ENCODE peak calls at places on chromosomes 5 and 9, in seven cellular contexts. One of them, this sample, is unnamed.

GRCh38 chr5:160260881-160261815 is 31.8 kb downstream of the FABP6 start:
- DNase-seq in kidney tubule cell: peak
- DNase-seq in astrocyte: peak
- DNase-seq in EL: peak
- DNase-seq in anterior cingulate cortex: no peak
- DNase-seq in IMR-90: peak
- DNase-seq in AML-193: no peak
- DNase-seq in this sample: no peak

GRCh38 chr9:81771606-81772005 is 82.3 kb upstream of the TLE1 start:
- DNase-seq in AML-193: no peak
- DNase-seq in IMR-90: peak
- DNase-seq in astrocyte: peak
- DNase-seq in kidney tubule cell: peak
- DNase-seq in EL: peak
- DNase-seq in anterior cingulate cortex: no peak
- DNase-seq in this sample: peak

GRCh38 chr9:120532475-120532874 is 47.5 kb downstream of the CDK5RAP2 start:
- DNase-seq in IMR-90: no peak
- DNase-seq in anterior cingulate cortex: no peak
- DNase-seq in EL: peak
- DNase-seq in AML-193: no peak
- DNase-seq in astrocyte: peak
- DNase-seq in kidney tubule cell: peak
- DNase-seq in this sample: peak

GRCh38 chr5:72210913-72211670 is 103.8 kb downstream of the MAP1B start:
- DNase-seq in astrocyte: peak
- DNase-seq in anterior cingulate cortex: peak
- DNase-seq in EL: peak
- DNase-seq in AML-193: no peak
- DNase-seq in kidney tubule cell: peak
- DNase-seq in IMR-90: peak
- DNase-seq in this sample: peak

GRCh38 chr5:67010684-67011409 is 185.8 kb downstream of the CD180 start:
- DNase-seq in IMR-90: peak
- DNase-seq in kidney tubule cell: peak
- DNase-seq in astrocyte: peak
- DNase-seq in anterior cingulate cortex: no peak
- DNase-seq in EL: peak
- DNase-seq in AML-193: no peak
- DNase-seq in this sample: no peak

GRCh38 chr5:124583469-124584350 is 162.7 kb downstream of the ZNF608 start:
- DNase-seq in astrocyte: peak
- DNase-seq in AML-193: no peak
- DNase-seq in kidney tubule cell: peak
- DNase-seq in anterior cingulate cortex: no peak
- DNase-seq in IMR-90: peak
- DNase-seq in EL: peak
- DNase-seq in this sample: peak

GRCh38 chr5:24222866-24223265 is 421.9 kb downstream of the CDH10 start:
- DNase-seq in astrocyte: peak
- DNase-seq in AML-193: no peak
- DNase-seq in anterior cingulate cortex: no peak
- DNase-seq in EL: no peak
- DNase-seq in IMR-90: peak
- DNase-seq in kidney tubule cell: no peak
- DNase-seq in this sample: no peak

GRCh38 chr5:101080485-101081240 is 177.6 kb upstream of the ST8SIA4 start:
- DNase-seq in IMR-90: no peak
- DNase-seq in AML-193: no peak
- DNase-seq in EL: no peak
- DNase-seq in kidney tubule cell: no peak
- DNase-seq in astrocyte: peak
- DNase-seq in anterior cingulate cortex: no peak
- DNase-seq in this sample: no peak

GRCh38 chr9:116499986-116500871 is 186.9 kb upstream of the TRIM32 start:
- DNase-seq in kidney tubule cell: peak
- DNase-seq in EL: peak
- DNase-seq in IMR-90: peak
- DNase-seq in AML-193: no peak
- DNase-seq in anterior cingulate cortex: no peak
- DNase-seq in astrocyte: peak
- DNase-seq in this sample: peak

GRCh38 chr5:56305551-56305950 is 72.4 kb upstream of the ANKRD55 start:
- DNase-seq in IMR-90: no peak
- DNase-seq in AML-193: no peak
- DNase-seq in EL: no peak
- DNase-seq in anterior cingulate cortex: no peak
- DNase-seq in astrocyte: no peak
- DNase-seq in kidney tubule cell: peak
- DNase-seq in this sample: no peak

GRCh38 chr9:5884191-5884590 is 6.5 kb upstream of the MLANA start:
- DNase-seq in astrocyte: no peak
- DNase-seq in AML-193: no peak
- DNase-seq in EL: no peak
- DNase-seq in IMR-90: no peak
- DNase-seq in kidney tubule cell: peak
- DNase-seq in anterior cingulate cortex: no peak
- DNase-seq in this sample: no peak

GRCh38 chr9:110546411-110546871 is 33.1 kb downstream of the SVEP1 start:
- DNase-seq in AML-193: no peak
- DNase-seq in kidney tubule cell: peak
- DNase-seq in anterior cingulate cortex: no peak
- DNase-seq in astrocyte: no peak
- DNase-seq in IMR-90: peak
- DNase-seq in EL: peak
- DNase-seq in this sample: no peak

GRCh38 chr5:353599-354580 is 32.4 kb downstream of the AHRR start:
- DNase-seq in EL: no peak
- DNase-seq in kidney tubule cell: no peak
- DNase-seq in astrocyte: no peak
- DNase-seq in IMR-90: no peak
- DNase-seq in AML-193: no peak
- DNase-seq in anterior cingulate cortex: no peak
- DNase-seq in this sample: no peak

GRCh38 chr9:132141364-132141947 is 20.4 kb upstream of the NTNG2 start:
- DNase-seq in AML-193: no peak
- DNase-seq in anterior cingulate cortex: peak
- DNase-seq in astrocyte: peak
- DNase-seq in EL: peak
- DNase-seq in IMR-90: no peak
- DNase-seq in kidney tubule cell: peak
- DNase-seq in this sample: no peak

GRCh38 chr9:120894404-120895226 is 17.6 kb upstream of the PHF19 start:
- DNase-seq in IMR-90: no peak
- DNase-seq in astrocyte: peak
- DNase-seq in anterior cingulate cortex: no peak
- DNase-seq in EL: no peak
- DNase-seq in AML-193: no peak
- DNase-seq in kidney tubule cell: no peak
- DNase-seq in this sample: no peak